ENCODE peak calls at places on chromosomes 11 and 22, in ten cellular contexts. W is choroid plexus epithelial cell, X is fibroblast of the aortic adventitia, S is cardiac muscle cell, P is psoas muscle, M is fibroblast of villous mesenchyme, H is GM06990, B is foreskin fibroblast, D is brain microvascular endothelial cell, L is HCT116. I is an unnamed sample.
A peak's percentile ranks its signal among the peaks of the same experiment; 100 is the strongest.

GRCh38 chr11:113994077-113994954 is 19.4 kb downstream of the HTR3A start:
- DNase-seq in H (no peak), S (peak; percentile 17), P (no peak), D (no peak), X (no peak), W (peak; percentile 21), B (peak; percentile 32), L (no peak), M (no peak), I (no peak)

GRCh38 chr22:21713428-21714058 is 22.1 kb downstream of the YPEL1 start:
- DNase-seq in P (no peak), D (no peak), H (no peak), B (peak; percentile 25), W (no peak), S (no peak), X (no peak), L (no peak), M (no peak), I (no peak)

GRCh38 chr11:70948855-70949551 is 303.4 kb downstream of the SHANK2 start:
- DNase-seq in D (no peak), L (no peak), H (no peak), X (no peak), W (no peak), M (no peak), P (peak; percentile 14), S (no peak), B (no peak), I (no peak)

GRCh38 chr11:3906166-3906565 is 50.7 kb downstream of the STIM1 start:
- DNase-seq in S (no peak), B (no peak), P (no peak), H (no peak), X (no peak), L (no peak), D (no peak), W (no peak), M (no peak), I (no peak)

GRCh38 chr11:46223252-46223513 is 54.3 kb upstream of the CREB3L1 start:
- DNase-seq in W (no peak), B (no peak), X (no peak), D (no peak), M (no peak), S (no peak), L (no peak), P (no peak), H (no peak), I (no peak)

GRCh38 chr11:105156720-105157119 is 17.2 kb upstream of the CARD18 start:
- DNase-seq in D (no peak), W (no peak), S (no peak), H (no peak), M (no peak), B (no peak), L (no peak), P (no peak), X (no peak), I (no peak)

GRCh38 chr22:46242023-46242422 is 8.1 kb downstream of the CDPF1 start:
- DNase-seq in B (no peak), W (no peak), S (no peak), X (no peak), L (no peak), M (no peak), P (no peak), H (no peak), D (no peak), I (no peak)

GRCh38 chr11:112355726-112356125 is 95.1 kb upstream of the PLET1 start:
- DNase-seq in S (peak; percentile 72), P (no peak), L (peak; percentile 3), B (peak; percentile 34), W (peak; percentile 47), D (no peak), H (no peak), M (peak; percentile 42), X (peak; percentile 27), I (no peak)

GRCh38 chr11:84691830-84692229 is 935.3 kb downstream of the DLG2 start:
- DNase-seq in X (no peak), B (no peak), P (no peak), W (peak; percentile 0), H (no peak), L (no peak), S (no peak), M (no peak), D (no peak), I (no peak)

GRCh38 chr22:48841881-48842582 is 985.6 kb downstream of the BRD1 start:
- DNase-seq in L (no peak), P (peak; percentile 19), H (no peak), B (no peak), W (no peak), S (no peak), D (no peak), X (no peak), M (no peak), I (no peak)

GRCh38 chr11:48109046-48109666 is 107.5 kb upstream of the OR4B1 start:
- DNase-seq in D (no peak), X (peak; percentile 71), M (peak; percentile 55), H (no peak), W (peak; percentile 80), P (no peak), B (peak; percentile 69), L (peak; percentile 37), S (peak; percentile 71), I (peak; percentile 51)
- TF ChIP-seq CTCF in D (peak; percentile 37), X (peak; percentile 38), M (peak; percentile 31), H (peak; percentile 49), W (peak; percentile 46), P (peak; percentile 41), B (peak; percentile 14), L (peak; percentile 63), S (peak; percentile 35), I (peak; percentile 25)

GRCh38 chr22:23142546-23143105 is 836 bp upstream of the RSPH14 start:
- DNase-seq in X (no peak), P (no peak), S (no peak), L (no peak), H (no peak), B (no peak), W (no peak), D (no peak), M (no peak), I (no peak)

GRCh38 chr22:23137905-23138520 is 3.8 kb downstream of the RSPH14 start:
- DNase-seq in X (no peak), P (no peak), B (peak; percentile 16), H (peak; percentile 64), M (no peak), S (peak; percentile 8), W (peak; percentile 24), L (no peak), D (no peak), I (no peak)

GRCh38 chr22:23140385-23140784 is 1.4 kb downstream of the RSPH14 start:
- DNase-seq in P (no peak), S (no peak), M (no peak), B (no peak), H (no peak), L (no peak), W (no peak), X (no peak), D (no peak), I (no peak)

GRCh38 chr22:23137468-23137867 is 4.3 kb downstream of the RSPH14 start:
- DNase-seq in S (no peak), D (no peak), W (no peak), M (no peak), B (no peak), H (no peak), X (no peak), P (no peak), L (no peak), I (no peak)

DNA sequence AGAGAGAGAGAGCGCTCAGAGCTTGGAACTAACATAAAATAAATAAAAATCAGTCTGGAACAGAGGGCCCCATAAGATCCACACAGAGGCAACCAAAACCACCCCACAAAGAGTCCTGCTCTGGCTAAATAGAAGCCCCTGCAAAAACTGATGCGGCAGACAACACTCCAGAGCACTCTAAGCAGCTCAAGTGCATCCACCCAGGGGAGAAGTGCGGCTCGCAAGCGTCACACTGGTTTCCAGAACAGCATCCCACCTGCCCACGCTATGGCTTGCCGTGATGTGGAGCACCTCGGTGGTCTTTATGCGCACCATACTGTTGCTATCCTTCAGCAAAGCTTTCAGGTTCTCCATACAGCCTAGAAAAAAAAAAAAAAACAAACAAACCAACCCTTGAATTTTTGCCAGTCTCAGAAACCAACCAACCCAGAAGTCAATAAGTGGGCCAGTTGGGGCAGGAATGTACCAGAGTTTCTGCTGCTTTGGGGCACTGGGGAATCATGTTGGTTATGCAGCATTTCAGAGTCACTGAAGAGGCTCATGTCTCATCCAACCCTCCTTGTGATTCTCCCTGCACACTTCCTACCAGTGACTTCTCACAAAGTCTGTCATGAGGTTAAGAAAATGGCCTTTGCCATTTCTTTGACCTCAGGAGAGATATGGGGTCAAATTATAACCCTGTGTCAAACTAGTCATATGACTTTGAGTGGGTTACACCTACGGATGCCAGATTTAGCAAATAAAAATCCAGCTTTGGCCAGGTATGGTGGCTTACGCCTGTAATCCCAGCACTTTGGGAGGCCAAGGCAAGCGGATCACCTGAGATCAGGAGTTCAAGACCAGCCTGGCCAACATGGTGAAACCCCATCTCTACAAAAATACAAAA is 3.0 kb downstream of the RSPH14 start:
- DNase-seq in S (no peak), D (no peak), P (no peak), M (no peak), H (no peak), B (no peak), W (no peak), L (no peak), X (no peak), I (no peak)
- H3K4me3 ChIP-seq in S (no peak overlapping the region), D (no peak overlapping the region), P (no peak overlapping the region), M (no peak overlapping the region), H (no peak overlapping the region), B (no peak overlapping the region), W (no peak overlapping the region), L (no peak overlapping the region), X (no peak overlapping the region), I (no peak overlapping the region)

DNA sequence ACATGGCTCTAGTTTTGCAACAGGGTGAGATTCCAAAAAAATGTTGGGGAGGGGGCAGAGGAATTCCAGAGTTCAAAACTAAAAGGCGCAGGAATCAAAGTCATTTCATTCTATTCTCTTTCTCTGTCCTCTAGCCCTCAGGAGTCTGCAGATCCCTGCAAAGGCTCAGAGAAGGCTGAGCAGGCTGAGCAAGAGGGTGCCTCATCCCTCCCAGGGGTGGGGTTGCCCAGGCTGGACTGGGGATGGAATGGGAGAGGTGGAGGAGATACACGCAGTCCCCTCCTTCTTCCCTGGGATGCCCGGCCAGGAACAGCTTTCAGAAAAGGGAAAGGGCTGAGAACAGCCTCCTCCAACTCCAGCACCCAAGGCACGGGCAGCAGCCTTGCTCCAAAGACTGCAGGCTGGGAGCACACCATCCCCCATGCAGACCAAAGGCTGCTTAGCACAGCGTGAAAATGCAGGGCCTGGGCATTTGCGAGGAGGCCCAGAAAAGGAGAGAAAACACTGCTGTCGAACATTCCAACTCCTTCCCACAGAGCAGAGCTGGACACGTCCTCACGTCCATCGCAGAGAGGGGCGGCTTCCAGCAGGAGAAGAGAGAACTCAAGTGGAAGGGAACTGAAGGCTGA is 51.8 kb downstream of the MN1 start:
- DNase-seq in B (peak; percentile 61), L (no peak), M (peak; percentile 52), W (peak; percentile 71), P (no peak), H (no peak), D (peak; percentile 6), X (peak; percentile 71), S (peak; percentile 69), I (no peak)
- TF ChIP-seq CTCF in B (no peak), L (no peak), M (no peak), W (no peak), P (no peak), H (no peak), D (no peak), X (no peak), S (no peak), I (no peak)

DNA sequence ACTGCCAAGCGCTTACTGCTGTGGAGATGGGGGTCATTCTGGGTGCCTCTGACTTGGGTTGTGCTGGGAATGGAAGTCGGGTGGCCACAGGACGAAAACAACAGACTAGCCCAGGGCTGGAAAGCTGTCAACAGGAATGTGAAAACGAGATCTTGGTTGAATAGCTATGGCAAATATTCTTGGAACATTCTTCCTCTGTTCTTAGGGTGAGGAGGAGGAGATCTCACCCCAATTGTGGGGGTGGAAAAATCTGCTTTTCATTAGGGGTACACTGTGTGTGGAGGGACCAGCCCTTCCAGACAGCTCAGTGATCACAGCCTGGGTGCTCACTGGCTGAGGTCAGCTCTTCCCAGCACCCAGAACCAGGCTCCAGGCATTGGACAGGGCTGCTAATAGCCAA is 52.0 kb upstream of the PRSS23 start:
- DNase-seq in X (peak; percentile 48), W (peak; percentile 55), D (peak; percentile 61), S (peak; percentile 22), L (no peak), M (peak; percentile 27), B (peak; percentile 79), P (no peak), H (no peak), I (no peak)
- H3K4me3 ChIP-seq in X (no peak overlapping the region), W (no peak overlapping the region), D (no peak overlapping the region), S (no peak overlapping the region), L (no peak overlapping the region), M (no peak overlapping the region), B (no peak overlapping the region), P (no peak overlapping the region), H (no peak overlapping the region), I (no peak overlapping the region)